ENCODE peak calls at places on chromosomes 4 and X, in four cellular contexts. One of them, this sample, is unnamed.

GRCh38 chr4:38281416-38282071 is 321.3 kb downstream of the PTTG2 start:
- DNase-seq in astrocyte of the cerebellum: peak; percentile 29
- DNase-seq in lower lobe of right lung: no peak
- DNase-seq in choroid plexus epithelial cell: peak; percentile 63
- DNase-seq in this sample: no peak

GRCh38 chr4:36243355-36244256 is 708 bp downstream of the ARAP2 start:
- DNase-seq in choroid plexus epithelial cell: peak; percentile 29
- DNase-seq in astrocyte of the cerebellum: no peak
- DNase-seq in lower lobe of right lung: peak; percentile 74
- DNase-seq in this sample: no peak

GRCh38 chrX:135170877-135171519 is at the start of gene CT55:
- DNase-seq in choroid plexus epithelial cell: no peak
- DNase-seq in lower lobe of right lung: no peak
- DNase-seq in astrocyte of the cerebellum: no peak
- DNase-seq in this sample: no peak

GRCh38 chr4:83691998-83692397 is 156.1 kb downstream of the GPAT3 start:
- DNase-seq in lower lobe of right lung: no peak
- DNase-seq in astrocyte of the cerebellum: no peak
- DNase-seq in choroid plexus epithelial cell: no peak
- DNase-seq in this sample: no peak

GRCh38 chr4:122146652-122147051 is 5.5 kb upstream of the BLTP1 start:
- DNase-seq in choroid plexus epithelial cell: no peak
- DNase-seq in astrocyte of the cerebellum: no peak
- DNase-seq in lower lobe of right lung: no peak
- DNase-seq in this sample: no peak

GRCh38 chr4:106585920-106586349 is 217.4 kb upstream of the GIMD1 start:
- DNase-seq in lower lobe of right lung: no peak
- DNase-seq in astrocyte of the cerebellum: no peak
- DNase-seq in choroid plexus epithelial cell: peak; percentile 21
- DNase-seq in this sample: no peak

GRCh38 chr4:47667552-47667951 is 170.3 kb downstream of the CORIN start:
- DNase-seq in choroid plexus epithelial cell: peak; percentile 48
- DNase-seq in astrocyte of the cerebellum: no peak
- DNase-seq in lower lobe of right lung: no peak
- DNase-seq in this sample: no peak

GRCh38 chr4:83083925-83084475 is 30.5 kb downstream of the PLAC8 start:
- DNase-seq in lower lobe of right lung: peak; percentile 64
- DNase-seq in choroid plexus epithelial cell: no peak
- DNase-seq in astrocyte of the cerebellum: no peak
- DNase-seq in this sample: no peak

GRCh38 chr4:111761531-111761930 is 383.7 kb upstream of the FAM241A start:
- DNase-seq in lower lobe of right lung: no peak
- DNase-seq in astrocyte of the cerebellum: no peak
- DNase-seq in choroid plexus epithelial cell: no peak
- DNase-seq in this sample: no peak

GRCh38 chrX:45515262-45516215 is 314.9 kb upstream of the DIPK2B start:
- DNase-seq in lower lobe of right lung: peak; percentile 67
- DNase-seq in astrocyte of the cerebellum: peak; percentile 64
- DNase-seq in choroid plexus epithelial cell: peak; percentile 91
- DNase-seq in this sample: peak; percentile 79

GRCh38 chr4:36288727-36289126 is 7.3 kb downstream of the DTHD1 start:
- DNase-seq in choroid plexus epithelial cell: no peak
- DNase-seq in astrocyte of the cerebellum: no peak
- DNase-seq in lower lobe of right lung: no peak
- DNase-seq in this sample: no peak

GRCh38 chr4:178240891-178241290 is 798.7 kb upstream of the AGA start:
- DNase-seq in astrocyte of the cerebellum: no peak
- DNase-seq in lower lobe of right lung: no peak
- DNase-seq in choroid plexus epithelial cell: no peak
- DNase-seq in this sample: no peak

GRCh38 chr4:183941964-183942363 is 36.9 kb downstream of the STOX2 start:
- DNase-seq in lower lobe of right lung: no peak
- DNase-seq in astrocyte of the cerebellum: no peak
- DNase-seq in choroid plexus epithelial cell: no peak
- DNase-seq in this sample: no peak

GRCh38 chrX:2540426-2540942 is 39.7 kb upstream of the DHRSX start:
- DNase-seq in astrocyte of the cerebellum: no peak
- DNase-seq in choroid plexus epithelial cell: peak; percentile 5
- DNase-seq in lower lobe of right lung: no peak
- DNase-seq in this sample: no peak

GRCh38 chr4:177446571-177446970 is 4.3 kb upstream of the AGA start:
- DNase-seq in lower lobe of right lung: no peak
- DNase-seq in choroid plexus epithelial cell: no peak
- DNase-seq in astrocyte of the cerebellum: no peak
- DNase-seq in this sample: no peak

GRCh38 chr4:76963136-76963477 is 13.6 kb downstream of the SEPTIN11 start:
- DNase-seq in lower lobe of right lung: no peak
- DNase-seq in astrocyte of the cerebellum: no peak
- DNase-seq in choroid plexus epithelial cell: peak; percentile 53
- DNase-seq in this sample: no peak

GRCh38 chrX:41245641-41246040 is 88.3 kb upstream of the DDX3X start:
- DNase-seq in lower lobe of right lung: no peak
- DNase-seq in choroid plexus epithelial cell: peak; percentile 27
- DNase-seq in astrocyte of the cerebellum: no peak
- DNase-seq in this sample: no peak

GRCh38 chrX:123450217-123450616 is 266.1 kb downstream of the GRIA3 start:
- DNase-seq in lower lobe of right lung: no peak
- DNase-seq in choroid plexus epithelial cell: peak; percentile 23
- DNase-seq in astrocyte of the cerebellum: no peak
- DNase-seq in this sample: no peak

GRCh38 chr4:39865280-39865679 is 112.4 kb downstream of the PDS5A start:
- DNase-seq in astrocyte of the cerebellum: no peak
- DNase-seq in lower lobe of right lung: no peak
- DNase-seq in choroid plexus epithelial cell: no peak
- DNase-seq in this sample: no peak

GRCh38 chrX:13597928-13598327 is 28.5 kb downstream of the EGFL6 start:
- DNase-seq in choroid plexus epithelial cell: no peak
- DNase-seq in astrocyte of the cerebellum: no peak
- DNase-seq in lower lobe of right lung: no peak
- DNase-seq in this sample: no peak

GRCh38 chrX:24190500-24191156 is 41.1 kb downstream of the ZFX start:
- DNase-seq in astrocyte of the cerebellum: no peak
- DNase-seq in lower lobe of right lung: no peak
- DNase-seq in choroid plexus epithelial cell: peak; percentile 75
- DNase-seq in this sample: no peak

GRCh38 chr4:164012396-164013027 is 518.0 kb downstream of the TMA16 start:
- DNase-seq in choroid plexus epithelial cell: peak; percentile 1
- DNase-seq in lower lobe of right lung: no peak
- DNase-seq in astrocyte of the cerebellum: peak; percentile 23
- DNase-seq in this sample: no peak

GRCh38 chr4:67785528-67785927 is 31.3 kb upstream of the GNRHR start:
- DNase-seq in astrocyte of the cerebellum: no peak
- DNase-seq in choroid plexus epithelial cell: peak; percentile 4
- DNase-seq in lower lobe of right lung: no peak
- DNase-seq in this sample: no peak

GRCh38 chrX:143669395-143669794 is 33.5 kb upstream of the SLITRK4 start:
- DNase-seq in lower lobe of right lung: no peak
- DNase-seq in choroid plexus epithelial cell: no peak
- DNase-seq in astrocyte of the cerebellum: no peak
- DNase-seq in this sample: no peak

GRCh38 chr4:3124070-3124767 is 49.7 kb downstream of the HTT start:
- DNase-seq in choroid plexus epithelial cell: no peak
- DNase-seq in astrocyte of the cerebellum: no peak
- DNase-seq in lower lobe of right lung: no peak
- DNase-seq in this sample: no peak

GRCh38 chrX:39883664-39884063 is 214.1 kb downstream of the BCOR start:
- DNase-seq in choroid plexus epithelial cell: no peak
- DNase-seq in lower lobe of right lung: no peak
- DNase-seq in astrocyte of the cerebellum: no peak
- DNase-seq in this sample: no peak

GRCh38 chr4:152421576-152421975 is 114.3 kb downstream of the FBXW7 start:
- DNase-seq in choroid plexus epithelial cell: no peak
- DNase-seq in lower lobe of right lung: no peak
- DNase-seq in astrocyte of the cerebellum: no peak
- DNase-seq in this sample: no peak

GRCh38 chr4:57351716-57352115 is 241.5 kb upstream of the IGFBP7 start:
- DNase-seq in astrocyte of the cerebellum: no peak
- DNase-seq in lower lobe of right lung: no peak
- DNase-seq in choroid plexus epithelial cell: no peak
- DNase-seq in this sample: no peak

GRCh38 chr4:10164877-10165283 is 48.3 kb upstream of the WDR1 start:
- DNase-seq in astrocyte of the cerebellum: no peak
- DNase-seq in choroid plexus epithelial cell: peak; percentile 70
- DNase-seq in lower lobe of right lung: no peak
- DNase-seq in this sample: no peak

GRCh38 chrX:9662148-9662547 is 103.5 kb downstream of the GPR143 start:
- DNase-seq in choroid plexus epithelial cell: peak; percentile 33
- DNase-seq in astrocyte of the cerebellum: no peak
- DNase-seq in lower lobe of right lung: no peak
- DNase-seq in this sample: peak; percentile 19

GRCh38 chr4:788636-789297 is 37.2 kb downstream of the CPLX1 start:
- DNase-seq in lower lobe of right lung: peak; percentile 44
- DNase-seq in astrocyte of the cerebellum: no peak
- DNase-seq in choroid plexus epithelial cell: no peak
- DNase-seq in this sample: no peak

GRCh38 chr4:98919996-98920395 is 8.9 kb downstream of the EIF4E start:
- DNase-seq in choroid plexus epithelial cell: peak; percentile 56
- DNase-seq in lower lobe of right lung: no peak
- DNase-seq in astrocyte of the cerebellum: peak; percentile 13
- DNase-seq in this sample: no peak

GRCh38 chrX:10021461-10022272 is 54.5 kb downstream of the CLDN34 start:
- DNase-seq in choroid plexus epithelial cell: peak; percentile 71
- DNase-seq in lower lobe of right lung: no peak
- DNase-seq in astrocyte of the cerebellum: no peak
- DNase-seq in this sample: no peak

GRCh38 chrX:70922776-70923473 is 8.0 kb downstream of the SLC7A3 start:
- DNase-seq in astrocyte of the cerebellum: no peak
- DNase-seq in choroid plexus epithelial cell: no peak
- DNase-seq in lower lobe of right lung: no peak
- DNase-seq in this sample: no peak

GRCh38 chr4:35025152-35025834 is 1219.0 kb downstream of the ARAP2 start:
- DNase-seq in choroid plexus epithelial cell: no peak
- DNase-seq in lower lobe of right lung: no peak
- DNase-seq in astrocyte of the cerebellum: no peak
- DNase-seq in this sample: no peak

GRCh38 chrX:85052207-85052606 is 48.5 kb downstream of the APOOL start:
- DNase-seq in choroid plexus epithelial cell: peak; percentile 37
- DNase-seq in lower lobe of right lung: no peak
- DNase-seq in astrocyte of the cerebellum: no peak
- DNase-seq in this sample: no peak
- H3K4me3 ChIP-seq in choroid plexus epithelial cell: no peak overlapping the region
- H3K4me3 ChIP-seq in lower lobe of right lung: no peak overlapping the region
- H3K4me3 ChIP-seq in astrocyte of the cerebellum: no peak overlapping the region
- H3K4me3 ChIP-seq in this sample: no peak overlapping the region

GRCh38 chr4:140497428-140497775 is 691 bp downstream of the MGAT4D start:
- DNase-seq in astrocyte of the cerebellum: no peak
- DNase-seq in choroid plexus epithelial cell: no peak
- DNase-seq in lower lobe of right lung: no peak
- DNase-seq in this sample: no peak

DNA sequence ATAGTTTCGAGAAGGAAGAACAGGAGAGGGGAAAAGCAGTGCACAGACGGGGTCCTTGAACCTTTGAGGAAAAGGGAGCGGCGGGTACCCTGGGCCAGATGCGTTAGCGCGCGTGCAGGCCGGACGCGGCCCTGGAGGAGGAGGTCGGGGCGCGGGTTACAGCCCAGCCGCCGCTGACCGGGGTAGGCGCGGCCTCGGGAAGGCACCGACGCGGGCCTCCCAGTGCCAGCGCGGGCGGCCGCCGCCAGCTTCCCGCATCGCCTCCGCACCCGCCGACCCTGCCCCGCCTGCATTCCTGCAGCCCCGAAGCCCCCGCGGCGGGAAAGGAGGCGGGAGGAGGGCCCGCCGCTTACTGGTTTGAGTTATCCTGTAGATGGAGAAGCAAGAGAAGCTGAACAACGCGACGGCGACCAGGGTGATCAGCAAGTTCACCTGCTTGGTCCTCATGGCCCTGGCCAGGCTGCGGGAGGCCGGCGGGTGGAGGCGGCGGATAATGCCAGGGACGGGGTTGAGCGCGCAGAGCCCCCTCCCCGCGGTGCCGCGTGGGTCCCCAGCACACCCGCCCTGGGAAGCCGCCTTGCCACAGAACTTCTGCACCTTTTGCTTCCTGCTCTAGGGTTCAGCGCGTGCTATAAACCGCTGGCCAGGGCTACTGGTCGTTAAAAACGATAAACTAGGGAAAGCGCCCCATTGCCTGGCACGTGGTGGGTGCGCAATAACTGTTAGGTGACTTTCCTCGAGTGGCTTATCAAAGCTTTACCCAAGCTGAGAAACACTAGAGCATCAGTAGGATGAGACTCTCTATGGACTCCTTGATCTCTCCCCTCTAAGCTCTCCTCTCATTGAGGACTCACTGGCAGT is at the start of gene MGAT4D:
- DNase-seq in lower lobe of right lung: no peak
- DNase-seq in astrocyte of the cerebellum: no peak
- DNase-seq in choroid plexus epithelial cell: no peak
- DNase-seq in this sample: no peak
- H3K4me3 ChIP-seq in lower lobe of right lung: peak within 1 kb of the TSS; percentile 25
- H3K4me3 ChIP-seq in astrocyte of the cerebellum: peak within 1 kb of the TSS; percentile 26
- H3K4me3 ChIP-seq in choroid plexus epithelial cell: no peak within 1 kb of the TSS
- H3K4me3 ChIP-seq in this sample: peak within 1 kb of the TSS; percentile 57

GRCh38 chr4:30727409-30727808 is 7.2 kb downstream of the PCDH7 start:
- DNase-seq in choroid plexus epithelial cell: no peak
- DNase-seq in astrocyte of the cerebellum: no peak
- DNase-seq in lower lobe of right lung: no peak
- DNase-seq in this sample: no peak
- H3K4me3 ChIP-seq in choroid plexus epithelial cell: no peak overlapping the region
- H3K4me3 ChIP-seq in astrocyte of the cerebellum: no peak overlapping the region
- H3K4me3 ChIP-seq in lower lobe of right lung: no peak overlapping the region
- H3K4me3 ChIP-seq in this sample: peak overlapping the region; percentile 91

DNA sequence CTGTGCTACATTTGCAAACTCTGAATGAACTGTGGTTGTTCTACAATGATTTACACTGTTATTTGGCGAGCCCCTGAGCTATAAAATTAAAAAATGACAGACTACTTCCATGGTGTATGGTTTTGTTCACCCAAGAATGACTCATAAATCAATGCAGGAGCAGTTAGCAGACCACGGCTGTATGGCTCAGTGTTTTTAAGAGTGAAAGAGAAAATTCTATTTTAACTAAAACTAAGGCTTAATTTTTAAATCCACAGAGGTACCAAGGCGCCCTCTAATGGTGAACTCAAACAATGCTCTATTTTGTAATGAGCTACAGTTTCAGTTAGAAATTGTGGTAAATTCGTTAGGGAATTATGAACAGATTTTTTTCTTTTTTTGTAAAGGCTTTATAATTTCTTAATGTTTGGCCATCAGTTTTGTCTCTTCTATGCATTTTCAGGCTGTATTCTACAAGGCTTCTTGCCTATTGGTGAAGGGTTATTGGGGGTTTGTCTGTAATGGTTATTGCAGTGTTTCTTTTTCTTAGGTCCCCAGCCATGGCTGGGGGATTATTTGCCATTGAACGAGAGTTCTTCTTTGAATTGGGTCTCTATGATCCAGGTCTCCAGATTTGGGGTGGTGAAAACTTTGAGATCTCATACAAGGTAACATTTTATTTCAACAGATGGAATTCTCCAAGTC is 32.5 kb downstream of the HMGB2 start:
- DNase-seq in lower lobe of right lung: no peak
- DNase-seq in choroid plexus epithelial cell: peak; percentile 66
- DNase-seq in astrocyte of the cerebellum: peak; percentile 57
- DNase-seq in this sample: no peak
- H3K4me3 ChIP-seq in lower lobe of right lung: no peak overlapping the region
- H3K4me3 ChIP-seq in choroid plexus epithelial cell: no peak overlapping the region
- H3K4me3 ChIP-seq in astrocyte of the cerebellum: no peak overlapping the region
- H3K4me3 ChIP-seq in this sample: no peak overlapping the region

This sample was measured in coronary artery.